ENCODE peak calls at places on chromosomes 12 and 14, in four cellular contexts. G, I, U and R are unnamed samples.

GRCh38 chr12:85755760-85756159 is 80.4 kb downstream of the RASSF9 start:
- ATAC-seq in G (no peak), I (no peak), U (no peak), R (no peak)

GRCh38 chr14:57574617-57575288 is 81.1 kb upstream of the CCDC198 start:
- ATAC-seq in G (no peak), I (no peak), U (no peak), R (no peak)

GRCh38 chr12:53676715-53677611 is 1.1 kb upstream of the ATP5MC2 start:
- ATAC-seq in G (peak; percentile 5), I (no peak), U (peak; percentile 52), R (peak; percentile 21)

GRCh38 chr12:124440841-124441381 is 126.5 kb downstream of the NCOR2 start:
- ATAC-seq in G (peak; percentile 8), I (no peak), U (no peak), R (no peak)

GRCh38 chr12:12534975-12535374 is 27.7 kb downstream of the DUSP16 start:
- ATAC-seq in G (no peak), I (no peak), U (peak; percentile 64), R (no peak)

GRCh38 chr12:25526778-25527177 is 26.3 kb downstream of the LMNTD1 start:
- ATAC-seq in G (peak; percentile 32), I (no peak), U (no peak), R (no peak)

GRCh38 chr12:53333289-53333688 is 2.9 kb downstream of the SP7 start:
- ATAC-seq in G (no peak), I (no peak), U (no peak), R (no peak)

GRCh38 chr12:124713041-124713435 is 145.6 kb upstream of the NCOR2 start:
- ATAC-seq in G (no peak), I (no peak), U (peak; percentile 53), R (peak; percentile 63)

GRCh38 chr14:61643546-61643945 is 51.8 kb upstream of the HIF1A start:
- ATAC-seq in G (peak; percentile 61), I (no peak), U (no peak), R (no peak)

GRCh38 chr14:61396694-61397093 is 75.3 kb downstream of the PRKCH start:
- ATAC-seq in G (no peak), I (no peak), U (no peak), R (no peak)

GRCh38 chr14:24941719-24942118 is 108.2 kb downstream of the STXBP6 start:
- ATAC-seq in G (no peak), I (peak; percentile 36), U (no peak), R (no peak)

GRCh38 chr12:125356111-125356510 is 290.9 kb downstream of the AACS start:
- ATAC-seq in G (no peak), I (no peak), U (no peak), R (no peak)

GRCh38 chr12:120481022-120481767 is 11.6 kb upstream of the SRSF9 start:
- ATAC-seq in G (no peak), I (no peak), U (no peak), R (no peak)

GRCh38 chr14:101849640-101850039 is 88.1 kb downstream of the PPP2R5C start:
- ATAC-seq in G (no peak), I (no peak), U (no peak), R (no peak)

GRCh38 chr12:1533602-1534304 is 60.6 kb downstream of the FBXL14 start:
- ATAC-seq in G (no peak), I (peak; percentile 44), U (no peak), R (no peak)

GRCh38 chr12:1947081-1947480 is 28.6 kb upstream of the CACNA2D4 start:
- ATAC-seq in G (peak; percentile 81), I (no peak), U (no peak), R (no peak)

GRCh38 chr14:50237448-50237847 is 6.1 kb upstream of the SOS2 start:
- ATAC-seq in G (no peak), I (peak; percentile 47), U (no peak), R (no peak)

GRCh38 chr12:129489277-129489676 is 414.5 kb downstream of the TMEM132D start:
- ATAC-seq in G (no peak), I (no peak), U (no peak), R (no peak)

GRCh38 chr12:29863665-29864064 is 79.9 kb upstream of the TMTC1 start:
- ATAC-seq in G (no peak), I (no peak), U (no peak), R (no peak)

GRCh38 chr12:22657538-22657937 is 32.6 kb downstream of the ETNK1 start:
- ATAC-seq in G (no peak), I (no peak), U (no peak), R (no peak)

GRCh38 chr12:98828802-98829600 is 183.9 kb downstream of the APAF1 start:
- ATAC-seq in G (no peak), I (peak; percentile 33), U (no peak), R (no peak)

GRCh38 chr12:32533971-32534590 is 134.7 kb downstream of the FGD4 start:
- ATAC-seq in G (peak; percentile 90), I (peak; percentile 98), U (peak; percentile 88), R (peak; percentile 95)

GRCh38 chr12:47814539-47815170 is 5.0 kb downstream of the HDAC7 start:
- ATAC-seq in G (no peak), I (no peak), U (no peak), R (no peak)

GRCh38 chr14:63901434-63902085 is 48.8 kb downstream of the SYNE2 start:
- ATAC-seq in G (no peak), I (no peak), U (no peak), R (peak; percentile 43)

GRCh38 chr14:72525087-72525909 is 368.6 kb downstream of the DPF3 start:
- ATAC-seq in G (no peak), I (no peak), U (no peak), R (no peak)

GRCh38 chr12:102548543-102548942 is 68.2 kb upstream of the IGF1 start:
- ATAC-seq in G (no peak), I (no peak), U (no peak), R (no peak)

GRCh38 chr14:71117839-71118743 is 210.8 kb downstream of the PCNX1 start:
- ATAC-seq in G (peak; percentile 44), I (peak; percentile 57), U (no peak), R (no peak)

GRCh38 chr14:89941830-89942377 is 12.6 kb downstream of the EFCAB11 start:
- ATAC-seq in G (no peak), I (no peak), U (no peak), R (no peak)

GRCh38 chr12:52313461-52313860 is 7.7 kb downstream of the KRT83 start:
- ATAC-seq in G (no peak), I (no peak), U (no peak), R (no peak)

GRCh38 chr12:121793836-121794531 is 496 bp upstream of the RHOF start:
- ATAC-seq in G (peak; percentile 76), I (peak; percentile 49), U (peak; percentile 58), R (peak; percentile 77)

GRCh38 chr14:88379706-88380343 is 5.6 kb upstream of the SPATA7 start:
- ATAC-seq in G (no peak), I (no peak), U (no peak), R (no peak)

GRCh38 chr14:65840118-65840751 is 427.7 kb downstream of the FUT8 start:
- ATAC-seq in G (no peak), I (no peak), U (no peak), R (no peak)

GRCh38 chr14:89477391-89477790 is 60.4 kb upstream of the FOXN3 start:
- ATAC-seq in G (no peak), I (no peak), U (no peak), R (no peak)

GRCh38 chr12:62656576-62657362 is 190.1 kb downstream of the MON2 start:
- ATAC-seq in G (no peak), I (no peak), U (no peak), R (no peak)
- H3K4me1 ChIP-seq in G (peaks cover 3% of the 10 kb centered on the region), I (no peaks in the 10 kb centered on the region), U (no peaks in the 10 kb centered on the region), R (no peaks in the 10 kb centered on the region)

GRCh38 chr14:21231020-21231652 is 38.1 kb downstream of the HNRNPC start:
- ATAC-seq in G (no peak), I (no peak), U (no peak), R (no peak)
- H3K27ac ChIP-seq in G (no peak overlapping the region), I (no peak overlapping the region), U (peak overlapping the region; percentile 20), R (no peak overlapping the region)

DNA sequence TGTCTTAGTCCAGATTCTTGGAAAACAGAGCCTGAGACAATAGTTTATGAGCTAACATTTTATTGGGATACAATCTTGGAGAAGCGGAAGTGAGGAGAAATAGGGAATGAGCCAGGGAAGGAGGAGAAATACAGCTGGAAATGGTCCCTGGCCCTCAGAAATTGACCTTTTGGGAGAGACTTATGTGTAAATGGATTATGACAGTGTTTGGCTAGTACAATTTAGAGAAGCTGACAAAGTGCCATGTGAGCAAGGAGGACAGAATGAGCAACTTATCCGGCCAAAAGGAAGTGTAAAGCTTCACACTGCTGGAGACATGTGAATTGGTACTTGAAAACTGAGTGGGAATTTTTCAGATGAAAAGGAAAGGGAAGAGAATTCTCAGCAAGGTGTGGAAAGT is 2.9 kb downstream of the GLIPR1 start:
- ATAC-seq in G (no peak), I (no peak), U (no peak), R (peak; percentile 5)
- H3K4me1 ChIP-seq in G (peaks cover 13% of the 10 kb centered on the region), I (peaks cover 26% of the 10 kb centered on the region), U (peaks cover 13% of the 10 kb centered on the region), R (peaks cover 3% of the 10 kb centered on the region)

GRCh38 chr14:53331921-53332320 is 178.8 kb upstream of the DDHD1 start:
- ATAC-seq in G (no peak), I (no peak), U (no peak), R (no peak)
- H3K27ac ChIP-seq in G (no peak overlapping the region), I (no peak overlapping the region), U (no peak overlapping the region), R (no peak overlapping the region)